ENCODE peak calls at places on chromosomes 13 and 19, in ten cellular contexts. T, Y, A, H, N, X, O, V, G and M are unnamed samples. For H3K27me3, the result is how much of the 10 kb centered on the place peaks cover.

GRCh38 chr13:68927387-68928026 is 1180.1 kb upstream of the ATXN8OS start:
- DNase-seq in V (no peak), Y (peak), T (no peak), N (peak), G (no peak), O (no peak), H (peak), X (no peak), A (peak), M (peak)

GRCh38 chr13:29830000-29830399 is 20.4 kb downstream of the UBL3 start:
- DNase-seq in O (no peak), H (no peak), A (no peak), X (no peak), T (no peak), Y (no peak), V (no peak), G (no peak), N (no peak), M (no peak)

GRCh38 chr13:25310891-25311290 is 9.5 kb downstream of the NUP58 start:
- DNase-seq in O (no peak), T (no peak), H (no peak), V (no peak), N (no peak), Y (no peak), X (no peak), A (no peak), G (no peak), M (no peak)

GRCh38 chr19:16073481-16073880 is 2.8 kb upstream of the TPM4 start:
- DNase-seq in Y (no peak), V (no peak), X (peak), H (no peak), G (no peak), A (no peak), N (no peak), O (peak), T (peak), M (no peak)

GRCh38 chr13:110486061-110486780 is 75.3 kb downstream of the RAB20 start:
- DNase-seq in Y (peak), H (peak), A (no peak), N (no peak), T (no peak), V (no peak), X (no peak), G (no peak), O (no peak), M (no peak)

GRCh38 chr19:4367781-4368127 is 24.4 kb downstream of the MPND start:
- DNase-seq in Y (no peak), X (no peak), H (no peak), O (peak), V (no peak), G (no peak), T (no peak), A (no peak), N (no peak), M (no peak)

GRCh38 chr19:42465827-42466280 is 23.1 kb upstream of the CXCL17 start:
- DNase-seq in O (no peak), V (no peak), H (no peak), A (no peak), X (no peak), Y (no peak), G (no peak), T (no peak), N (no peak), M (no peak)

GRCh38 chr13:32267836-32268439 is 47.2 kb downstream of the ZAR1L start:
- DNase-seq in O (no peak), X (peak), G (no peak), T (no peak), V (no peak), H (peak), N (no peak), Y (peak), A (peak), M (peak)

GRCh38 chr19:3039641-3040077 is 10.6 kb upstream of the TLE2 start:
- DNase-seq in Y (peak), O (no peak), X (peak), G (no peak), T (no peak), H (peak), N (no peak), V (no peak), A (no peak), M (peak)

GRCh38 chr13:24178847-24179845 is 18.6 kb downstream of the SPATA13 start:
- DNase-seq in O (no peak), H (no peak), G (no peak), Y (no peak), N (peak), V (no peak), A (no peak), X (no peak), T (no peak), M (no peak)
- H3K27me3 ChIP-seq in O (under half), H (under half), G (under half), Y (under half), N (under half), V (under half), A (under half), X (under half), T (under half), M (under half)

GRCh38 chr13:43537124-43537523 is 249.6 kb downstream of the ENOX1 start:
- DNase-seq in Y (no peak), A (no peak), N (no peak), H (no peak), T (no peak), X (no peak), G (no peak), O (no peak), V (no peak), M (no peak)
- TF ChIP-seq CTCF in Y (no peak), A (no peak), N (no peak), H (no peak), T (no peak), X (no peak), G (no peak), O (no peak), V (no peak), M (no peak)

GRCh38 chr13:39406688-39407087 is 196.3 kb downstream of the LHFPL6 start:
- DNase-seq in V (no peak), T (no peak), N (no peak), O (no peak), G (no peak), X (no peak), Y (no peak), A (no peak), H (no peak), M (no peak)

GRCh38 chr13:39407138-39407537 is 195.9 kb downstream of the LHFPL6 start:
- DNase-seq in N (no peak), T (no peak), A (no peak), V (no peak), O (no peak), Y (no peak), H (no peak), X (no peak), G (no peak), M (no peak)

GRCh38 chr13:39405107-39405506 is 197.9 kb downstream of the LHFPL6 start:
- DNase-seq in N (no peak), G (no peak), H (no peak), T (no peak), O (no peak), V (no peak), X (no peak), Y (no peak), A (no peak), M (no peak)

GRCh38 chr13:39407786-39408185 is 195.2 kb downstream of the LHFPL6 start:
- DNase-seq in T (no peak), G (no peak), V (no peak), N (no peak), Y (no peak), X (no peak), H (no peak), O (no peak), A (no peak), M (no peak)

GRCh38 chr13:39405596-39405995 is 197.4 kb downstream of the LHFPL6 start:
- DNase-seq in N (no peak), V (no peak), O (no peak), G (no peak), H (no peak), T (no peak), Y (no peak), A (no peak), X (no peak), M (no peak)
- H3K27ac ChIP-seq in N (no peak), V (no peak), O (no peak), G (no peak), H (no peak), T (no peak), Y (no peak), A (no peak), X (no peak), M (no peak)

GRCh38 chr19:53992815-53993214 is 1.4 kb downstream of the CACNG6 start:
- DNase-seq in T (no peak), V (no peak), G (no peak), O (no peak), Y (no peak), N (no peak), A (no peak), H (no peak), X (no peak), M (no peak)
- H3K27me3 ChIP-seq in T (under half), V (under half), G (under half), O (half or more), Y (half or more), N (under half), A (under half), H (under half), X (under half), M (under half)